ENCODE peak calls at places on chromosomes 11 and 22, in eight cellular contexts. D, I, S, X, P, G, M and E are unnamed samples. For H3K9me3, the result is how much of the 10 kb centered on the place peaks cover.

GRCh38 chr11:46278387-46279173 is 1.1 kb downstream of the CREB3L1 start:
- DNase-seq in S (peak), X (peak), G (peak), M (no peak), I (peak), P (peak), D (peak), E (no peak)

GRCh38 chr22:33000342-33001280 is 57.6 kb downstream of the SYN3 start:
- DNase-seq in D (peak), P (peak), X (peak), S (peak), G (peak), M (no peak), I (peak), E (peak)

GRCh38 chr22:36344106-36344827 is 43.5 kb downstream of the MYH9 start:
- DNase-seq in P (no peak), X (no peak), G (no peak), M (no peak), S (no peak), D (no peak), I (no peak), E (no peak)

GRCh38 chr11:105799263-105799662 is 189.4 kb downstream of the GRIA4 start:
- DNase-seq in X (no peak), P (no peak), I (no peak), D (no peak), G (no peak), S (no peak), M (no peak), E (no peak)

GRCh38 chr22:20232781-20233180 is 35.3 kb downstream of the RTN4R start:
- DNase-seq in M (no peak), X (no peak), I (no peak), D (no peak), S (no peak), P (no peak), G (no peak), E (no peak)

GRCh38 chr11:118605116-118605867 is 2.1 kb upstream of the PHLDB1 start:
- DNase-seq in P (peak), G (peak), M (peak), I (no peak), D (no peak), S (peak), X (peak), E (peak)

GRCh38 chr11:67119577-67120391 is 721 bp downstream of the KDM2A start:
- DNase-seq in X (peak), S (peak), M (no peak), I (no peak), D (no peak), G (peak), P (peak), E (no peak)

GRCh38 chr22:33812578-33812977 is 107.7 kb downstream of the LARGE1 start:
- DNase-seq in X (no peak), G (no peak), M (no peak), P (no peak), D (no peak), I (no peak), S (no peak), E (no peak)

GRCh38 chr11:59186130-59186594 is 14.2 kb downstream of the DTX4 start:
- DNase-seq in G (peak), S (peak), X (peak), M (no peak), I (peak), D (peak), P (peak), E (no peak)

DNA sequence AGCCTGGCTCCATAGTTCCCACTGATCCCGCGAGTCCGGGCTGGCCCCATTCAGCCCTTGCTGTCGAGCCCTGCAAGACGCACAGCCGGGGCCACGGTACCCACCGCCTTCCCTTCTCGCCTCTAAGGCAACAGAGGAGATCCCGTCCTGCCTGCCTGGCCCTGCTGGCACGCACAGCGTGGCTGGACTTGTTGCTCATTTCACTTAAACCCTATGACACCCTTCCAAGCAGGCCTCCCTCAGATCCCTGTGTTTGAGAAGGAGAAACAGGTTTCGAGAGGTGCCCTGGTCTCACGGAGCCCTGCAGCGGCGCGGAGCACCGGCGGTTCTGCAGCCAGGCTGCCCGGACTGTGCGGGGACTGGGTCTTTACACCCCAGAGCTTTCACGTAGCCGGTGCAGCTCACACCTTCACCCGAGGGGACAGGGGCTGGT is 1048.4 kb downstream of the BRD1 start:
- DNase-seq in P (no peak), X (peak), D (no peak), S (no peak), G (no peak), I (no peak), M (no peak), E (no peak)
- H3K9me3 ChIP-seq in P (under half), X (under half), D (under half), S (under half), G (under half), I (under half), M (half or more), E (under half)

GRCh38 chr22:49243335-49243734 is 584.3 kb downstream of the BRD1 start:
- DNase-seq in S (no peak), I (peak), P (no peak), X (no peak), G (no peak), M (no peak), D (no peak), E (no peak)
- H3K9me3 ChIP-seq in S (under half), I (under half), P (under half), X (under half), G (under half), M (half or more), D (under half), E (under half)

GRCh38 chr22:46386312-46386711 is 50.8 kb downstream of the TRMU start:
- DNase-seq in M (no peak), G (no peak), D (no peak), I (no peak), S (no peak), P (no peak), X (no peak), E (no peak)
- H3K9me3 ChIP-seq in M (under half), G (under half), D (under half), I (under half), S (under half), P (under half), X (under half), E (under half)

GRCh38 chr22:47534150-47535133 is 772.0 kb downstream of the TBC1D22A start:
- DNase-seq in I (no peak), P (no peak), X (no peak), M (no peak), D (no peak), S (no peak), G (no peak), E (no peak)

GRCh38 chr22:47539374-47539773 is 776.9 kb downstream of the TBC1D22A start:
- DNase-seq in I (no peak), P (no peak), M (no peak), G (no peak), S (no peak), D (no peak), X (no peak), E (no peak)

GRCh38 chr22:47540011-47540410 is 777.6 kb downstream of the TBC1D22A start:
- DNase-seq in X (no peak), D (no peak), M (no peak), I (no peak), P (no peak), S (no peak), G (no peak), E (no peak)

GRCh38 chr22:47535681-47536080 is 773.2 kb downstream of the TBC1D22A start:
- DNase-seq in I (no peak), G (no peak), P (no peak), D (no peak), M (no peak), X (no peak), S (no peak), E (no peak)
- H3K9me3 ChIP-seq in I (half or more), G (under half), P (under half), D (under half), M (half or more), X (half or more), S (under half), E (under half)

GRCh38 chr11:55554169-55554568 is at the start of gene OR4C15:
- DNase-seq in M (no peak), D (no peak), S (no peak), I (no peak), G (no peak), X (no peak), P (no peak), E (no peak)
- H3K9me3 ChIP-seq in M (under half), D (under half), S (under half), I (half or more), G (under half), X (half or more), P (under half), E (under half)

GRCh38 chr11:94650756-94651155 is 83.6 kb downstream of the PIWIL4 start:
- DNase-seq in P (no peak), D (no peak), G (peak), S (no peak), I (no peak), M (peak), X (peak), E (peak)

GRCh38 chr11:94649254-94649653 is 82.1 kb downstream of the PIWIL4 start:
- DNase-seq in D (no peak), G (no peak), S (no peak), X (peak), I (no peak), M (no peak), P (no peak), E (no peak)

GRCh38 chr11:94647926-94648325 is 80.8 kb downstream of the PIWIL4 start:
- DNase-seq in M (no peak), D (no peak), I (no peak), S (no peak), X (peak), G (no peak), P (peak), E (no peak)

GRCh38 chr11:94648789-94649188 is 81.6 kb downstream of the PIWIL4 start:
- DNase-seq in X (no peak), M (no peak), G (no peak), S (no peak), I (no peak), P (no peak), D (no peak), E (no peak)

GRCh38 chr11:94649925-94650623 is 82.9 kb downstream of the PIWIL4 start:
- DNase-seq in X (peak), G (no peak), I (no peak), D (no peak), M (no peak), P (no peak), S (no peak), E (no peak)
- H3K9me3 ChIP-seq in X (under half), G (under half), I (under half), D (under half), M (under half), P (under half), S (under half), E (under half)

GRCh38 chr22:47570851-47571250 is 808.4 kb downstream of the TBC1D22A start:
- DNase-seq in X (no peak), G (no peak), S (no peak), P (no peak), M (no peak), I (no peak), D (no peak), E (no peak)
- H3K9me3 ChIP-seq in X (under half), G (under half), S (under half), P (under half), M (half or more), I (half or more), D (under half), E (under half)

GRCh38 chr11:55367674-55368073 is at the start of gene OR4A15:
- DNase-seq in D (no peak), I (no peak), X (no peak), S (no peak), P (no peak), M (no peak), G (no peak), E (no peak)
- H3K9me3 ChIP-seq in D (under half), I (half or more), X (half or more), S (under half), P (under half), M (under half), G (under half), E (under half)

GRCh38 chr11:70755410-70756158 is 357.3 kb downstream of the CTTN start:
- DNase-seq in X (peak), G (peak), I (peak), D (peak), S (peak), P (peak), M (peak), E (peak)
- H3K9me3 ChIP-seq in X (under half), G (under half), I (under half), D (under half), S (under half), P (under half), M (under half), E (under half)

DNA sequence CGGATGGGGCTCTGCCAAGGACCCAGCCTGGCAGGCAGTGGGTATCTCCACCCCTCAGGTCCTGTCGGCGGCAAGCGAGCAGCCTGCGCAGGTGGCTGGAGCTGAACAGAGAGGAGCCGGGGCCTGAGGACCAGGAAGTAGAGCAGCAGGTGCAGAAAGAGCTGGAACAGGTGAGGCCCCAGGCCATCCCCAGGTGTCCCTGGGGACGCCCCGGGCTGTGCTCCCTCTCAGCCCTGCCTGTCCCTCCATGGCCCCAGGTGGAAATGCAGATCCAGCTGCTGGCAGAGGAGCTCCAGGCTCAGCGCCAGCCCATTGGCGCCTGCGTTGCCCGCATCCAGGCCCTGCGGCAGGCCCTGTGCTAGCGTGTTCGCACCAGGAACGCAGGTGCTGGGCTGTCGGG is 44.0 kb downstream of the PISD start:
- DNase-seq in P (no peak), M (no peak), X (peak), S (no peak), I (no peak), D (no peak), G (no peak), E (no peak)
- H3K9me3 ChIP-seq in P (under half), M (under half), X (under half), S (under half), I (under half), D (under half), G (under half), E (under half)